ENCODE peak calls at places on chromosomes 16 and 17, in four cellular contexts. R is activated effector memory CD4-positive, alpha-beta T cell treated with Interleukin-2 at 50 U/mL for 16 hours; Z is ovary; S is GM23248. P is an unnamed sample.

GRCh38 chr17:46125831-46126230 is 67.4 kb downstream of the KANSL1 start:
- DNase-seq in S (no peak), Z (no peak), R (no peak), P (no peak)

GRCh38 chr17:31072186-31072585 is 22.6 kb upstream of the NF1 start:
- DNase-seq in Z (no peak), R (no peak), S (peak), P (no peak)

GRCh38 chr17:61335105-61335844 is 64.4 kb upstream of the TBX2 start:
- DNase-seq in Z (peak), R (no peak), S (peak), P (peak)

GRCh38 chr16:69672315-69672997 is 53.9 kb downstream of the NQO1 start:
- DNase-seq in R (no peak), S (no peak), Z (no peak), P (no peak)

GRCh38 chr17:34375598-34375997 is 12.6 kb upstream of the CCL1 start:
- DNase-seq in S (no peak), Z (no peak), R (no peak), P (no peak)

GRCh38 chr17:56699186-56699895 is 105.8 kb downstream of the NOG start:
- DNase-seq in S (peak), Z (no peak), R (no peak), P (no peak)

GRCh38 chr16:4411684-4412083 is 4.7 kb downstream of the CORO7 start:
- DNase-seq in R (no peak), S (no peak), Z (peak), P (peak)

GRCh38 chr17:58337126-58337599 is 8.6 kb upstream of the TSPOAP1 start:
- DNase-seq in Z (no peak), S (no peak), R (no peak), P (no peak)

GRCh38 chr16:65769055-65769465 is 597.4 kb upstream of the CDH5 start:
- DNase-seq in R (no peak), S (no peak), Z (no peak), P (no peak)

GRCh38 chr17:33942414-33942813 is 312.7 kb upstream of the CCL2 start:
- DNase-seq in R (no peak), S (no peak), Z (no peak), P (no peak)

GRCh38 chr17:69870091-69870530 is 204.9 kb upstream of the KCNJ16 start:
- DNase-seq in Z (no peak), R (no peak), S (peak), P (no peak)

GRCh38 chr16:23694707-23695373 is 16.2 kb downstream of the PLK1 start:
- DNase-seq in S (peak), Z (no peak), R (no peak), P (no peak)

P was measured in heart left ventricle.